ENCODE peak calls at places on chromosomes 3 and 15, in four cellular contexts. H is colonic mucosa, Z is kidney epithelial cell, P is OCI-LY7. N is an unnamed sample.

GRCh38 chr3:128235207-128235933 is 82.1 kb downstream of the EEFSEC start:
- DNase-seq in H (no peak), Z (no peak), P (no peak), N (no peak)

GRCh38 chr3:17964113-17964512 is 221.7 kb upstream of the TBC1D5 start:
- DNase-seq in H (no peak), P (no peak), Z (no peak), N (no peak)

GRCh38 chr15:88648357-88649214 is 9.8 kb downstream of the ISG20 start:
- DNase-seq in H (peak), Z (peak), P (no peak), N (no peak)

GRCh38 chr3:165641569-165642310 is 195.5 kb downstream of the BCHE start:
- DNase-seq in P (no peak), Z (no peak), H (no peak), N (no peak)

GRCh38 chr3:177944228-177944661 is 592.0 kb upstream of the KCNMB2 start:
- DNase-seq in H (no peak), P (peak), Z (no peak), N (no peak)

GRCh38 chr3:66394261-66395249 is 106.3 kb downstream of the LRIG1 start:
- DNase-seq in Z (no peak), H (no peak), P (no peak), N (no peak)

GRCh38 chr3:111917300-111917699 is 58.2 kb downstream of the PHLDB2 start:
- DNase-seq in Z (no peak), P (no peak), H (no peak), N (no peak)

GRCh38 chr3:44117239-44117638 is 124.4 kb upstream of the TOPAZ1 start:
- DNase-seq in P (no peak), Z (peak), H (no peak), N (no peak)

GRCh38 chr3:174620855-174621457 is 238.2 kb upstream of the NAALADL2 start:
- DNase-seq in Z (no peak), P (no peak), H (no peak), N (no peak)

GRCh38 chr3:139522421-139522820 is 17.1 kb downstream of the RBP1 start:
- DNase-seq in Z (no peak), P (no peak), H (no peak), N (no peak)

GRCh38 chr3:109927161-109927560 is 589.8 kb upstream of the DPPA4 start:
- DNase-seq in Z (peak), H (no peak), P (no peak), N (no peak)

GRCh38 chr3:29552036-29552435 is 271.2 kb downstream of the RBMS3 start:
- DNase-seq in H (no peak), Z (no peak), P (no peak), N (no peak)

GRCh38 chr15:35308802-35309201 is 223.7 kb upstream of the NANOGP8 start:
- DNase-seq in P (no peak), Z (no peak), H (peak), N (peak)

GRCh38 chr15:36358094-36358961 is 221.1 kb upstream of the CDIN1 start:
- DNase-seq in Z (peak), H (no peak), P (no peak), N (no peak)

GRCh38 chr3:47017504-47018268 is 38.2 kb downstream of the NBEAL2 start:
- DNase-seq in H (no peak), Z (no peak), P (no peak), N (no peak)

GRCh38 chr3:46895204-46895660 is 17.7 kb downstream of the PTH1R start:
- DNase-seq in P (peak), Z (no peak), H (peak), N (peak)

GRCh38 chr3:23258110-23258509 is 55.0 kb downstream of the UBE2E2 start:
- DNase-seq in Z (no peak), P (no peak), H (no peak), N (no peak)

GRCh38 chr15:95169701-95170459 is 938.5 kb downstream of the MCTP2 start:
- DNase-seq in P (no peak), Z (no peak), H (no peak), N (no peak)

GRCh38 chr15:31465083-31465955 is 138.7 kb downstream of the KLF13 start:
- DNase-seq in Z (no peak), P (no peak), H (peak), N (peak)

GRCh38 chr15:38864827-38865604 is 300.4 kb upstream of the RASGRP1 start:
- DNase-seq in Z (no peak), H (no peak), P (no peak), N (no peak)

GRCh38 chr3:196186661-196187573 is 24.3 kb downstream of the ZDHHC19 start:
- DNase-seq in P (peak), Z (no peak), H (no peak), N (no peak)

GRCh38 chr15:49877117-49877860 is 241.7 kb downstream of the ATP8B4 start:
- DNase-seq in Z (no peak), H (no peak), P (no peak), N (no peak)

GRCh38 chr3:169809230-169809795 is 3.4 kb upstream of the LRRIQ4 start:
- DNase-seq in H (no peak), P (no peak), Z (no peak), N (no peak)

GRCh38 chr3:47347217-47347801 is 33.5 kb upstream of the PTPN23 start:
- DNase-seq in H (no peak), P (peak), Z (no peak), N (no peak)

GRCh38 chr3:157204431-157204830 is 44.5 kb upstream of the CCNL1 start:
- DNase-seq in Z (no peak), P (no peak), H (no peak), N (no peak)

GRCh38 chr15:80727196-80727595 is 32.1 kb downstream of the ABHD17C start:
- DNase-seq in Z (no peak), H (no peak), P (no peak), N (no peak)

GRCh38 chr3:167188592-167188991 is 191.5 kb downstream of the ZBBX start:
- DNase-seq in Z (no peak), H (no peak), P (no peak), N (no peak)

GRCh38 chr3:30858894-30859389 is 35.5 kb downstream of the GADL1 start:
- DNase-seq in Z (no peak), H (no peak), P (no peak), N (no peak)

GRCh38 chr3:123571264-123571972 is 13.4 kb downstream of the HACD2 start:
- DNase-seq in P (no peak), Z (no peak), H (no peak), N (no peak)

GRCh38 chr3:119145500-119146167 is at the start of gene TEX55:
- DNase-seq in P (peak), H (peak), Z (no peak), N (peak)

GRCh38 chr3:11953778-11954177 is 50.4 kb upstream of the SYN2 start:
- DNase-seq in H (no peak), Z (no peak), P (no peak), N (no peak)

GRCh38 chr15:71290002-71290401 is 174.7 kb downstream of the THSD4 start:
- DNase-seq in Z (no peak), P (no peak), H (no peak), N (no peak)

GRCh38 chr3:53023072-53023823 is 22.6 kb downstream of the SFMBT1 start:
- DNase-seq in Z (no peak), H (no peak), P (no peak), N (no peak)

GRCh38 chr3:50295553-50296166 is 3.4 kb upstream of the IFRD2 start:
- DNase-seq in P (no peak), Z (no peak), H (no peak), N (no peak)

GRCh38 chr3:111496894-111497559 is 45.0 kb upstream of the CD96 start:
- DNase-seq in Z (no peak), P (no peak), H (no peak), N (no peak)

GRCh38 chr3:9955067-9955502 is 2.9 kb upstream of the PRRT3 start:
- DNase-seq in H (no peak), Z (no peak), P (no peak), N (no peak)

GRCh38 chr3:9955611-9956352 is 3.6 kb upstream of the PRRT3 start:
- DNase-seq in Z (no peak), P (no peak), H (no peak), N (no peak)

GRCh38 chr3:9951598-9951961 is 628 bp downstream of the PRRT3 start:
- DNase-seq in H (no peak), Z (no peak), P (no peak), N (no peak)

GRCh38 chr3:9951962-9952805 is at the start of gene PRRT3:
- DNase-seq in P (peak), H (no peak), Z (no peak), N (no peak)

GRCh38 chr3:9957214-9957613 is 5.0 kb upstream of the PRRT3 start:
- DNase-seq in H (no peak), P (peak), Z (no peak), N (no peak)
- TF ChIP-seq CTCF in H (no peak), P (peak), Z (peak), N (no peak)

DNA sequence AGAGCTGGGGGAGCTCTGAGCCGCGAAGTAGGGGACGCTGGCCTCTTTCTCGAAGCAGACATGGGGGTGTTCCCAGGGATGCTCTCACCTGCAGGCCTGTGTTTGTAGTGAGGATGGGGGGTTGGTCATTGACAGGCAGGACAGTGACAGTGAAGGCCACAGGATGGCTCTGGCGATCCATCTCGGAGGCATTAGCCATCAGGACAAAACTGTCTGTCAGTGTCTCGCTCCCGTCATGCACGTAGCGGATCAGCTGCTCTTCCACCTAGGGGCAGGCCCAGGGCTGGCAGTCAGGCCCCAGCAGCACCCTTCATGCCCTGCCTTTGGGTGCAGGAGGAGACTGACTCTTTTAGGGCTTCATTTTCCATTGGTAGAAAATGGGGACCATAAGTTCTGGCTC is 28.0 kb downstream of the CSPG4 start:
- DNase-seq in P (no peak), Z (no peak), H (no peak), N (no peak)
- TF ChIP-seq CTCF in P (no peak), Z (no peak), H (no peak), N (no peak)

GRCh38 chr3:150227839-150228238 is 180.3 kb upstream of the TSC22D2 start:
- DNase-seq in Z (no peak), P (peak), H (peak), N (peak)
- TF ChIP-seq CTCF in Z (peak), P (peak), H (peak), N (peak)

GRCh38 chr15:68698708-68699107 is 119.9 kb downstream of the CORO2B start:
- DNase-seq in H (no peak), P (no peak), Z (no peak), N (no peak)
- TF ChIP-seq CTCF in H (no peak), P (no peak), Z (no peak), N (no peak)

DNA sequence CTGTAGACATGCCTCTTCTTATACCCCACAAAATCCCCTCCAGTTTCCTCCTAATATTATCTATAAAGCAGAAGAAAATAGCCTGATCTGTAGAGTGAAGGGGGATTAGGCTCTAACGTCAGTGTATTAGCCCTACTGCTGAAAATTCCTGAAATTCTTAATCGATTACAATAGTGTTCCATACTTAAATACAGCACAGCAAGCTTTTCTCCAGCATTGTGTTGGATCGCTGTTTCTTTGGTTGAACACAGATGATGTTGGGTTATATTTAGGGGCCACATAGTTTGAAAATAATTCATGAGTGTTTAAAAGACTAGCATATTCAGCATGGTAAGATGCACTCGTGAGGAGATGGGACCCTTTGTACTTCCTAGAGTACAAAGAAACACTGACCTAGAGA is 52.5 kb downstream of the PIAS1 start:
- DNase-seq in H (no peak), P (no peak), Z (no peak), N (no peak)
- TF ChIP-seq CTCF in H (no peak), P (no peak), Z (no peak), N (no peak)

DNA sequence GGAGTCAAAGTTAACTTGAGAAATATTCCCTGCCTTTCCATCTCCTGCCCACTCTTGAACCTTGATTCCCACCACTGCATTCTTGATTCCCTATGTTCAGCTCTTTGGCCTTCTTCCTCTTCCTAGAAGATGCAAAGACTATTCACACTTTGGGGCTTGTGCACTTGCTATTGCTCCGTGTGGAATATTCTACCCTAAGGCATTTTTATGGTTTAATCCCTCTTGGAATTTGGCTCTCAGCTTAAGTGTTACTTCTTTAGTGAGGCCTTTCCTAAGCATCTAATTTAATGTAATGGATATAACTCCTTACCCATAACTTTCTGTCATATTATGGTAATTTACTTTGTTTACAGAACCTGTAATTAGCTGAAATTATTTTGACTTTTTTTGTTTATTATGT is 318.9 kb upstream of the COL8A1 start:
- DNase-seq in Z (no peak), P (no peak), H (no peak), N (no peak)
- TF ChIP-seq CTCF in Z (no peak), P (no peak), H (no peak), N (no peak)

DNA sequence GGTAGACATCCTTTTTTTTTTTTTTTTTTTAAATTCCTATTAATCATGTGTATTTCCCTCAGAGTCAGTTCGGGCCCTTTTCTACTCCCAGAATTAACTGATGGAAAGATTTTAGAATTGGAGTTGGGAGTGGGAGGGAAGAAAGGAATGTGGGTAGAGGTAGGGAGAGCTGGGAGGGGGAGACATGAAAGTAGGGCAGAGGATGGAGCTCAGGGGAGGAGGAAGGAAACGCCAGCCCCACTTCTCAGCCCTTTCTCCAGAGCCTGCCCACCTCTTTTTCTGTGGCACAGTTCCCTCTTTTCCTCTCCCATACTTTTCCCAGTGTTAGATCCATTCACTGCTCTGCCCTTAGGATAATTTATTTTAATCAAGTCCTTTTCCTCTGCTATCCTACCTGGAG is 129.4 kb downstream of the VPS8 start:
- DNase-seq in H (no peak), Z (no peak), P (no peak), N (no peak)
- TF ChIP-seq CTCF in H (no peak), Z (no peak), P (no peak), N (no peak)

DNA sequence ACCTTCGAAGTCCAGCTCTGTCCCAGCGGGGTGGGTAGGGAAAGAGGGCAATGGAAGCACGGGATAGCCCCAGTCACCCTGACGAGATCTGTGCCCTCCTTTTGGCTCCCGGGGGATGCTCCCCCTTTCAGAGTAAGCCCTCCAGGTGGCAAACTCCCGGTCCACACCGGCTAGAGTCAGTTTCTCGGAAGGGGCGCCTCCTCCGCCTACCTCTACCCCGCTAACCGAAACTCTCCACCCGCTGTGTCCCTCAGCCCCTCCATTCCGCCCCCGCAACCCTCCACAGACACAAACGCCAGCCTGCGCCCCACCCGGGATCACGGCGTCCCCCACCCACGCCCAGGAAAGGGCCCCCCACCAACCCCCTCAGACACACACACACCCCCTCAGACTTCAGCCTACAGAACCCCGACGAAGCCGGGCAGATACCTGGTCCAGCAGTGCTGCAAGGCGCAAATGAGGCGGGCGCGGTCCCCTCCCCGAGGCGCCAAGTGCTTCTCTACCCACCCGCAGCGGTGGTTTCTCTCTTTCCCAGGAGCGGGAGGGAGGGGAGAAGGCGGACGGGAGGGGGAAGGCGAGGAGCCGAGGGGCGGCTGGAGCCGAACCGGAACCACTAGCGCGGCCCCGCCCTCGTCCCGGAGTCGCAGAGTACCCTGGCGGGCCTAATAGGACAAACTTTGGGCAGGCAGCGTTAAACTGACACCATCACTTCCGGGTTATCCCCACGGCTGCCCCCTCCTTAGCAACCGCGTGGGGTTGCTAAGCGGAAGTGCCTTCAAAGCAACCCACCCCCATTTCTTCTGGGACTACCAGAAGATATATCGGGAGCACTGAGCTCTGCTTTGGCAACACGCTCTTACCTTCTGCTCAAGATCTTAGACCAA is at the start of gene CSNK1G1:
- DNase-seq in P (peak), H (peak), Z (peak), N (peak)
- TF ChIP-seq CTCF in P (no peak), H (no peak), Z (no peak), N (no peak)

N was measured in heart left ventricle.